ENCODE peak calls at places on chromosomes 13 and 19, in nine cellular contexts. Q is iris pigment epithelial cell; Z is activated effector memory CD4-positive, alpha-beta T cell treated with anti-CD3 and anti-CD28 coated beads, Interleukin-2, amount 50 U/mL, for 16 hours; J is NCI-H2081 treated with DMSO at 0.1 percent for 48 hours; O is fibroblast of the conjunctiva; S is stimulated activated naive B cell treated with anti-CD40 and anti-IgM and Interleukin-4, amounts not matched to agents 10 μg/mL and 1 μg/mL and 100 μg/mL, for 72 hours; G is AG20443; N is AML-193; E is brain microvascular endothelial cell. C is an unnamed sample.

GRCh38 chr19:8320564-8321066 is 560 bp downstream of the NDUFA7 start:
- DNase-seq in Q (no peak), Z (no peak), J (no peak), O (no peak), S (no peak), G (no peak), N (no peak), E (no peak), C (no peak)

GRCh38 chr19:36201684-36202083 is 12.8 kb downstream of the ZNF565 start:
- DNase-seq in Q (no peak), Z (no peak), J (no peak), O (no peak), S (no peak), G (no peak), N (no peak), E (no peak), C (no peak)

GRCh38 chr19:51108805-51109146 is 567 bp upstream of the CTU1 start:
- DNase-seq in Q (no peak), Z (no peak), J (no peak), O (no peak), S (no peak), G (no peak), N (no peak), E (no peak), C (no peak)

GRCh38 chr19:9885077-9885552 is 50.0 kb downstream of the PIN1 start:
- DNase-seq in Q (peak), Z (no peak), J (no peak), O (peak), S (no peak), G (peak), N (no peak), E (peak), C (no peak)

GRCh38 chr13:30149248-30149647 is 158.1 kb downstream of the KATNAL1 start:
- DNase-seq in Q (no peak), Z (no peak), J (no peak), O (no peak), S (no peak), G (no peak), N (no peak), E (no peak), C (no peak)

GRCh38 chr13:45564108-45564507 is 51.4 kb downstream of the ERICH6B start:
- DNase-seq in Q (peak), Z (no peak), J (no peak), O (peak), S (no peak), G (peak), N (no peak), E (peak), C (no peak)

GRCh38 chr13:66803013-66803739 is 427.0 kb downstream of the PCDH9 start:
- DNase-seq in Q (no peak), Z (no peak), J (peak), O (no peak), S (no peak), G (no peak), N (no peak), E (no peak), C (no peak)

GRCh38 chr13:24627090-24627714 is 53.0 kb upstream of the ATP12A start:
- DNase-seq in Q (no peak), Z (no peak), J (no peak), O (no peak), S (no peak), G (peak), N (no peak), E (no peak), C (no peak)

GRCh38 chr19:3323026-3323425 is 43.4 kb upstream of the NFIC start:
- DNase-seq in Q (no peak), Z (no peak), J (no peak), O (no peak), S (no peak), G (no peak), N (no peak), E (no peak), C (no peak)

GRCh38 chr13:33483471-33483870 is 197.9 kb upstream of the STARD13 start:
- DNase-seq in Q (peak), Z (no peak), J (no peak), O (no peak), S (no peak), G (peak), N (no peak), E (no peak), C (peak)

GRCh38 chr13:111511219-111511732 is 190.8 kb downstream of the TEX29 start:
- DNase-seq in Q (no peak), Z (no peak), J (no peak), O (no peak), S (no peak), G (no peak), N (no peak), E (no peak), C (no peak)

GRCh38 chr19:6753178-6754031 is 13.8 kb downstream of the SH2D3A start:
- DNase-seq in Q (peak), Z (peak), J (no peak), O (peak), S (peak), G (peak), N (peak), E (peak), C (no peak)

GRCh38 chr19:47509973-47510372 is 4.9 kb downstream of the NAPA start:
- DNase-seq in Q (no peak), Z (no peak), J (no peak), O (no peak), S (no peak), G (no peak), N (no peak), E (no peak), C (no peak)

GRCh38 chr19:29371766-29372415 is 153.9 kb upstream of the VSTM2B start:
- DNase-seq in Q (no peak), Z (peak), J (no peak), O (no peak), S (no peak), G (peak), N (no peak), E (no peak), C (no peak)